ENCODE peak calls at places on chromosomes 13 and 19, in seven cellular contexts. One of them, this sample, is unnamed.

GRCh38 chr13:38641164-38641948 is 45.5 kb upstream of the FREM2 start:
- DNase-seq in mammary epithelial cell: no peak
- DNase-seq in A549: no peak
- DNase-seq in Peyer's patch: no peak
- DNase-seq in neural progenitor cell: no peak
- DNase-seq in brain microvascular endothelial cell: no peak
- DNase-seq in Panc1: no peak
- DNase-seq in this sample: no peak

GRCh38 chr13:45695198-45695730 is 6.9 kb upstream of the CBY2 start:
- DNase-seq in brain microvascular endothelial cell: no peak
- DNase-seq in Peyer's patch: no peak
- DNase-seq in A549: no peak
- DNase-seq in Panc1: no peak
- DNase-seq in mammary epithelial cell: no peak
- DNase-seq in neural progenitor cell: no peak
- DNase-seq in this sample: no peak

GRCh38 chr13:62512194-62513141 is 1096.8 kb upstream of the PCDH20 start:
- DNase-seq in brain microvascular endothelial cell: peak
- DNase-seq in neural progenitor cell: peak
- DNase-seq in A549: peak
- DNase-seq in Peyer's patch: no peak
- DNase-seq in Panc1: peak
- DNase-seq in mammary epithelial cell: no peak
- DNase-seq in this sample: no peak

GRCh38 chr19:35738021-35738886 is 4.0 kb downstream of the IGFLR1 start:
- DNase-seq in Peyer's patch: no peak
- DNase-seq in mammary epithelial cell: no peak
- DNase-seq in Panc1: no peak
- DNase-seq in A549: no peak
- DNase-seq in brain microvascular endothelial cell: no peak
- DNase-seq in neural progenitor cell: no peak
- DNase-seq in this sample: no peak

GRCh38 chr19:7550987-7551761 is 15.7 kb downstream of the PNPLA6 start:
- DNase-seq in Panc1: no peak
- DNase-seq in brain microvascular endothelial cell: peak
- DNase-seq in Peyer's patch: no peak
- DNase-seq in A549: peak
- DNase-seq in mammary epithelial cell: peak
- DNase-seq in neural progenitor cell: peak
- DNase-seq in this sample: peak

GRCh38 chr13:74206061-74206561 is 71.9 kb upstream of the KLF12 start:
- DNase-seq in neural progenitor cell: peak
- DNase-seq in brain microvascular endothelial cell: peak
- DNase-seq in mammary epithelial cell: peak
- DNase-seq in A549: no peak
- DNase-seq in Peyer's patch: no peak
- DNase-seq in Panc1: no peak
- DNase-seq in this sample: no peak

GRCh38 chr19:1945899-1946298 is 4.9 kb downstream of the CSNK1G2 start:
- DNase-seq in mammary epithelial cell: no peak
- DNase-seq in Peyer's patch: no peak
- DNase-seq in Panc1: no peak
- DNase-seq in A549: peak
- DNase-seq in neural progenitor cell: peak
- DNase-seq in brain microvascular endothelial cell: no peak
- DNase-seq in this sample: no peak

GRCh38 chr13:47457631-47458030 is 543.4 kb downstream of the SUCLA2 start:
- DNase-seq in A549: no peak
- DNase-seq in Panc1: no peak
- DNase-seq in brain microvascular endothelial cell: no peak
- DNase-seq in neural progenitor cell: no peak
- DNase-seq in mammary epithelial cell: peak
- DNase-seq in Peyer's patch: no peak
- DNase-seq in this sample: no peak

GRCh38 chr19:33463194-33463593 is 58.4 kb downstream of the PEPD start:
- DNase-seq in mammary epithelial cell: no peak
- DNase-seq in Panc1: no peak
- DNase-seq in neural progenitor cell: no peak
- DNase-seq in brain microvascular endothelial cell: no peak
- DNase-seq in A549: no peak
- DNase-seq in Peyer's patch: no peak
- DNase-seq in this sample: no peak

GRCh38 chr19:23286477-23286876 is 36.3 kb upstream of the ZNF724 start:
- DNase-seq in Panc1: no peak
- DNase-seq in mammary epithelial cell: no peak
- DNase-seq in brain microvascular endothelial cell: no peak
- DNase-seq in neural progenitor cell: peak
- DNase-seq in A549: peak
- DNase-seq in Peyer's patch: no peak
- DNase-seq in this sample: no peak

GRCh38 chr13:79874396-79875360 is 393.7 kb downstream of the NDFIP2 start:
- DNase-seq in mammary epithelial cell: peak
- DNase-seq in A549: no peak
- DNase-seq in brain microvascular endothelial cell: no peak
- DNase-seq in neural progenitor cell: no peak
- DNase-seq in Peyer's patch: no peak
- DNase-seq in Panc1: no peak
- DNase-seq in this sample: no peak

GRCh38 chr13:114068723-114069322 is 63.6 kb downstream of the RASA3 start:
- DNase-seq in Peyer's patch: no peak
- DNase-seq in brain microvascular endothelial cell: no peak
- DNase-seq in A549: peak
- DNase-seq in Panc1: no peak
- DNase-seq in neural progenitor cell: no peak
- DNase-seq in mammary epithelial cell: no peak
- DNase-seq in this sample: no peak

GRCh38 chr13:44816701-44817684 is 172.3 kb downstream of the NUFIP1 start:
- DNase-seq in Peyer's patch: no peak
- DNase-seq in Panc1: no peak
- DNase-seq in neural progenitor cell: no peak
- DNase-seq in A549: peak
- DNase-seq in mammary epithelial cell: peak
- DNase-seq in brain microvascular endothelial cell: peak
- DNase-seq in this sample: no peak

GRCh38 chr13:84439108-84439507 is 556.8 kb upstream of the SLITRK1 start:
- DNase-seq in neural progenitor cell: no peak
- DNase-seq in Panc1: no peak
- DNase-seq in Peyer's patch: no peak
- DNase-seq in A549: no peak
- DNase-seq in mammary epithelial cell: peak
- DNase-seq in brain microvascular endothelial cell: no peak
- DNase-seq in this sample: no peak

GRCh38 chr19:17336872-17337674 is at the start of gene GTPBP3:
- DNase-seq in mammary epithelial cell: peak
- DNase-seq in Panc1: peak
- DNase-seq in brain microvascular endothelial cell: peak
- DNase-seq in Peyer's patch: peak
- DNase-seq in neural progenitor cell: peak
- DNase-seq in A549: peak
- DNase-seq in this sample: peak

GRCh38 chr13:24983094-24983493 is 112.8 kb upstream of the PABPC3 start:
- DNase-seq in mammary epithelial cell: no peak
- DNase-seq in Panc1: no peak
- DNase-seq in neural progenitor cell: no peak
- DNase-seq in A549: no peak
- DNase-seq in brain microvascular endothelial cell: no peak
- DNase-seq in Peyer's patch: no peak
- DNase-seq in this sample: no peak

GRCh38 chr13:24986826-24987225 is 109.1 kb upstream of the PABPC3 start:
- DNase-seq in brain microvascular endothelial cell: no peak
- DNase-seq in mammary epithelial cell: no peak
- DNase-seq in Panc1: no peak
- DNase-seq in neural progenitor cell: no peak
- DNase-seq in A549: no peak
- DNase-seq in Peyer's patch: no peak
- DNase-seq in this sample: no peak

GRCh38 chr13:24982333-24982999 is 113.5 kb upstream of the PABPC3 start:
- DNase-seq in Peyer's patch: no peak
- DNase-seq in mammary epithelial cell: no peak
- DNase-seq in brain microvascular endothelial cell: no peak
- DNase-seq in neural progenitor cell: no peak
- DNase-seq in Panc1: no peak
- DNase-seq in A549: no peak
- DNase-seq in this sample: no peak

GRCh38 chr13:24984134-24984533 is 111.8 kb upstream of the PABPC3 start:
- DNase-seq in Peyer's patch: no peak
- DNase-seq in A549: no peak
- DNase-seq in neural progenitor cell: no peak
- DNase-seq in brain microvascular endothelial cell: no peak
- DNase-seq in Panc1: no peak
- DNase-seq in mammary epithelial cell: no peak
- DNase-seq in this sample: no peak

DNA sequence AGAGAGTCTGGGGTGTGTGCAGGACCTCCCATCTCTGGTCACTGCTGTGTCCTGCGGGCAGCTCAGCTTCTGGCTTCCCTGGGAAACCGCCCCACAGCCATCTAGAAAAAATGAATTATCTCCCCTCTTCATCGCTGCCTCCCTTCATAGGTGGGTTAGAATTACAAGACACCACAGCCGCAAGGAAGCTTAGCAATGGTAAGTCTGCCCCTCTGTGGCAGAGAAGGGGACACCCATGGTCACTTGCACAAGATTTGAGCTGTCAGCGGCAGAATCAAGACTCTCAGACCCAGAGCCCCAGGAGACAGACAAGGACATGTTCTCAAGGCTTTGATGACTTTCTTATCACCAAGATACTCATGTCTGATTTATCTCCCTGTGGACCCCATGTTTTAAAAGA is 110.8 kb upstream of the PABPC3 start:
- DNase-seq in mammary epithelial cell: no peak
- DNase-seq in Panc1: no peak
- DNase-seq in A549: no peak
- DNase-seq in brain microvascular endothelial cell: no peak
- DNase-seq in neural progenitor cell: peak
- DNase-seq in Peyer's patch: no peak
- DNase-seq in this sample: no peak
- TF ChIP-seq CTCF in mammary epithelial cell: no peak
- TF ChIP-seq CTCF in Panc1: no peak
- TF ChIP-seq CTCF in A549: no peak
- TF ChIP-seq CTCF in brain microvascular endothelial cell: no peak
- TF ChIP-seq CTCF in neural progenitor cell: peak
- TF ChIP-seq CTCF in Peyer's patch: no peak
- TF ChIP-seq CTCF in this sample: no peak

GRCh38 chr19:48717059-48717395 is 2.5 kb downstream of the MAMSTR start:
- DNase-seq in mammary epithelial cell: no peak
- DNase-seq in Peyer's patch: no peak
- DNase-seq in Panc1: no peak
- DNase-seq in neural progenitor cell: no peak
- DNase-seq in brain microvascular endothelial cell: no peak
- DNase-seq in A549: no peak
- DNase-seq in this sample: no peak
- H3K4me3 ChIP-seq in mammary epithelial cell: no peak
- H3K4me3 ChIP-seq in Peyer's patch: no peak
- H3K4me3 ChIP-seq in Panc1: peak
- H3K4me3 ChIP-seq in neural progenitor cell: no peak
- H3K4me3 ChIP-seq in brain microvascular endothelial cell: peak
- H3K4me3 ChIP-seq in A549: no peak
- H3K4me3 ChIP-seq in this sample: no peak

DNA sequence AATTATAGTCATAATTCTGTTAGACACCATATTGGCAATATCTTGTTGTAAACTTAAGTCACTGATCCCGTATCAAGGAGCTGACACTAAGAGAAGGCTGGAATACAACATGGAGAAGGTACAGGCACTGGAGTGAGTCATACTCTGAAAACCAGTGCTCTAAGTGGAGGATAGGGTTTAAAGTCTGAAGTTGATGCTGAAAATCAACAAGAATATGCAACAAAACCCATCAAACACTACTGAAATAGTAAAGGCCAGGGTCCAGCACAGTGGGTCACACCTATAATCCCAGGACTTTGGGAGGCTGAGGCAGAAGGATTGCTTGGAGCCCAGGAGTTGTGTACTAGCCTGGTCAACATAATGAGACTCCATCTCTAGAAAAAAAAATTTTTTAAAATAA is 73.2 kb upstream of the KLF5 start:
- DNase-seq in Peyer's patch: no peak
- DNase-seq in neural progenitor cell: no peak
- DNase-seq in A549: no peak
- DNase-seq in Panc1: no peak
- DNase-seq in brain microvascular endothelial cell: no peak
- DNase-seq in mammary epithelial cell: no peak
- DNase-seq in this sample: no peak
- H3K27ac ChIP-seq in Peyer's patch: no peak
- H3K27ac ChIP-seq in neural progenitor cell: no peak
- H3K27ac ChIP-seq in A549: no peak
- H3K27ac ChIP-seq in Panc1: no peak
- H3K27ac ChIP-seq in brain microvascular endothelial cell: no peak
- H3K27ac ChIP-seq in mammary epithelial cell: no peak
- H3K27ac ChIP-seq in this sample: no peak

GRCh38 chr13:41596190-41596589 is 138.8 kb downstream of the RGCC start:
- DNase-seq in Peyer's patch: no peak
- DNase-seq in A549: no peak
- DNase-seq in neural progenitor cell: no peak
- DNase-seq in brain microvascular endothelial cell: no peak
- DNase-seq in Panc1: no peak
- DNase-seq in mammary epithelial cell: no peak
- DNase-seq in this sample: no peak
- TF ChIP-seq CTCF in Peyer's patch: no peak
- TF ChIP-seq CTCF in A549: no peak
- TF ChIP-seq CTCF in neural progenitor cell: no peak
- TF ChIP-seq CTCF in brain microvascular endothelial cell: peak
- TF ChIP-seq CTCF in Panc1: no peak
- TF ChIP-seq CTCF in mammary epithelial cell: no peak
- TF ChIP-seq CTCF in this sample: no peak

DNA sequence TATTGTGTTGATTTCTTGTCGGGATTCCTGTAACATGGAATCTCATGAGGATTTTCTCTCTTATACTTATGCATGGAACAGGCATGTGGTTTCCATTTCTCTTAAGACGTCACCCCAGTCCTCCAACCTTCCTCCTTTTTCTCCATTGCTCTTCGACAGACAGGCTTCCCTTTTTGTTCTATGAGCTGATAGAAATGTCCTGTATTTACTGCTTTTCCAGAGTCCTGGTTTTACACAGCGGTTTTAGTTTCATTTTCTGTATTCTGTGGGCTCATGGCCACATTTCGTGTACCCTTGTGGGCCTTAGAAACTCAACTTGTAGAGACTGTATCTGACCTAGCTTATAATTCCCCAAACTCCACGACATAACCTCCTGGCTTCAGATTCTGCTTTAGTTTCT is 113.1 kb downstream of the PAN3 start:
- DNase-seq in Peyer's patch: no peak
- DNase-seq in brain microvascular endothelial cell: no peak
- DNase-seq in Panc1: no peak
- DNase-seq in A549: no peak
- DNase-seq in mammary epithelial cell: no peak
- DNase-seq in neural progenitor cell: no peak
- DNase-seq in this sample: no peak
- H3K4me3 ChIP-seq in Peyer's patch: no peak
- H3K4me3 ChIP-seq in brain microvascular endothelial cell: no peak
- H3K4me3 ChIP-seq in Panc1: no peak
- H3K4me3 ChIP-seq in A549: no peak
- H3K4me3 ChIP-seq in mammary epithelial cell: no peak
- H3K4me3 ChIP-seq in neural progenitor cell: no peak
- H3K4me3 ChIP-seq in this sample: no peak

This sample was measured in CD8-positive, alpha-beta T cell.